ENCODE peak calls at places on chromosomes 7 and 10, in nine cellular contexts. One of them, this sample, is unnamed.

GRCh38 chr7:81736088-81736487 is 33.8 kb downstream of the HGF start:
- DNase-seq in mammary epithelial cell: peak
- DNase-seq in hepatocyte: no peak
- DNase-seq in A549: peak
- DNase-seq in ovary: no peak
- DNase-seq in Panc1: no peak
- DNase-seq in suprapubic skin: no peak
- DNase-seq in cardiac muscle cell: no peak
- DNase-seq in HepG2: no peak
- DNase-seq in this sample: no peak

GRCh38 chr10:71079761-71080380 is 132.5 kb upstream of the UNC5B start:
- DNase-seq in Panc1: no peak
- DNase-seq in mammary epithelial cell: no peak
- DNase-seq in A549: no peak
- DNase-seq in suprapubic skin: peak
- DNase-seq in cardiac muscle cell: no peak
- DNase-seq in hepatocyte: no peak
- DNase-seq in ovary: no peak
- DNase-seq in HepG2: no peak
- DNase-seq in this sample: peak

GRCh38 chr10:88115968-88116367 is 252.5 kb downstream of the PTEN start:
- DNase-seq in ovary: no peak
- DNase-seq in cardiac muscle cell: no peak
- DNase-seq in HepG2: no peak
- DNase-seq in mammary epithelial cell: peak
- DNase-seq in Panc1: no peak
- DNase-seq in A549: no peak
- DNase-seq in hepatocyte: no peak
- DNase-seq in suprapubic skin: no peak
- DNase-seq in this sample: no peak

GRCh38 chr7:34396437-34397064 is 261.5 kb upstream of the NPSR1 start:
- DNase-seq in mammary epithelial cell: no peak
- DNase-seq in Panc1: no peak
- DNase-seq in cardiac muscle cell: no peak
- DNase-seq in hepatocyte: no peak
- DNase-seq in ovary: no peak
- DNase-seq in HepG2: no peak
- DNase-seq in suprapubic skin: no peak
- DNase-seq in A549: no peak
- DNase-seq in this sample: no peak

GRCh38 chr7:130363156-130363847 is 17.0 kb upstream of the CPA1 start:
- DNase-seq in hepatocyte: peak
- DNase-seq in Panc1: peak
- DNase-seq in HepG2: peak
- DNase-seq in mammary epithelial cell: peak
- DNase-seq in ovary: no peak
- DNase-seq in suprapubic skin: peak
- DNase-seq in cardiac muscle cell: peak
- DNase-seq in A549: peak
- DNase-seq in this sample: no peak

GRCh38 chr10:3215336-3215860 is 42.8 kb upstream of the PITRM1 start:
- DNase-seq in mammary epithelial cell: no peak
- DNase-seq in HepG2: no peak
- DNase-seq in Panc1: no peak
- DNase-seq in hepatocyte: no peak
- DNase-seq in suprapubic skin: peak
- DNase-seq in A549: no peak
- DNase-seq in ovary: no peak
- DNase-seq in cardiac muscle cell: no peak
- DNase-seq in this sample: no peak

GRCh38 chr7:151015967-151016366 is 8.3 kb downstream of the ATG9B start:
- DNase-seq in HepG2: no peak
- DNase-seq in cardiac muscle cell: no peak
- DNase-seq in suprapubic skin: no peak
- DNase-seq in mammary epithelial cell: no peak
- DNase-seq in ovary: no peak
- DNase-seq in A549: no peak
- DNase-seq in Panc1: no peak
- DNase-seq in hepatocyte: no peak
- DNase-seq in this sample: no peak

GRCh38 chr7:11430112-11430511 is 401.9 kb downstream of the THSD7A start:
- DNase-seq in HepG2: no peak
- DNase-seq in hepatocyte: no peak
- DNase-seq in A549: no peak
- DNase-seq in cardiac muscle cell: no peak
- DNase-seq in ovary: no peak
- DNase-seq in mammary epithelial cell: no peak
- DNase-seq in suprapubic skin: no peak
- DNase-seq in Panc1: no peak
- DNase-seq in this sample: no peak

GRCh38 chr7:33807779-33808482 is 97.4 kb upstream of the BMPER start:
- DNase-seq in Panc1: no peak
- DNase-seq in mammary epithelial cell: peak
- DNase-seq in hepatocyte: peak
- DNase-seq in ovary: peak
- DNase-seq in cardiac muscle cell: peak
- DNase-seq in A549: peak
- DNase-seq in suprapubic skin: no peak
- DNase-seq in HepG2: peak
- DNase-seq in this sample: no peak

GRCh38 chr7:77352688-77353406 is 63.3 kb downstream of the GSAP start:
- DNase-seq in suprapubic skin: no peak
- DNase-seq in cardiac muscle cell: no peak
- DNase-seq in mammary epithelial cell: peak
- DNase-seq in ovary: no peak
- DNase-seq in hepatocyte: no peak
- DNase-seq in A549: no peak
- DNase-seq in Panc1: no peak
- DNase-seq in HepG2: no peak
- DNase-seq in this sample: no peak

GRCh38 chr7:115632636-115633035 is 397.9 kb downstream of the TFEC start:
- DNase-seq in ovary: no peak
- DNase-seq in suprapubic skin: no peak
- DNase-seq in mammary epithelial cell: no peak
- DNase-seq in hepatocyte: peak
- DNase-seq in Panc1: no peak
- DNase-seq in HepG2: no peak
- DNase-seq in cardiac muscle cell: no peak
- DNase-seq in A549: no peak
- DNase-seq in this sample: no peak

GRCh38 chr7:123802249-123802648 is 42.7 kb upstream of the HYAL4 start:
- DNase-seq in hepatocyte: no peak
- DNase-seq in mammary epithelial cell: no peak
- DNase-seq in A549: no peak
- DNase-seq in suprapubic skin: no peak
- DNase-seq in HepG2: no peak
- DNase-seq in Panc1: no peak
- DNase-seq in cardiac muscle cell: no peak
- DNase-seq in ovary: no peak
- DNase-seq in this sample: no peak

GRCh38 chr7:123797673-123798526 is 47.1 kb upstream of the HYAL4 start:
- DNase-seq in ovary: no peak
- DNase-seq in Panc1: peak
- DNase-seq in suprapubic skin: no peak
- DNase-seq in mammary epithelial cell: peak
- DNase-seq in HepG2: peak
- DNase-seq in A549: peak
- DNase-seq in cardiac muscle cell: peak
- DNase-seq in hepatocyte: peak
- DNase-seq in this sample: no peak

GRCh38 chr7:123795917-123796316 is 47.1 kb upstream of the WASL start:
- DNase-seq in cardiac muscle cell: no peak
- DNase-seq in suprapubic skin: no peak
- DNase-seq in Panc1: no peak
- DNase-seq in A549: no peak
- DNase-seq in mammary epithelial cell: no peak
- DNase-seq in ovary: no peak
- DNase-seq in hepatocyte: peak
- DNase-seq in HepG2: peak
- DNase-seq in this sample: no peak

GRCh38 chr7:123796568-123796967 is 47.8 kb upstream of the WASL start:
- DNase-seq in mammary epithelial cell: no peak
- DNase-seq in hepatocyte: no peak
- DNase-seq in HepG2: no peak
- DNase-seq in suprapubic skin: no peak
- DNase-seq in ovary: no peak
- DNase-seq in A549: no peak
- DNase-seq in cardiac muscle cell: no peak
- DNase-seq in Panc1: no peak
- DNase-seq in this sample: no peak

GRCh38 chr7:123798527-123799188 is 46.3 kb upstream of the HYAL4 start:
- DNase-seq in ovary: no peak
- DNase-seq in suprapubic skin: no peak
- DNase-seq in mammary epithelial cell: no peak
- DNase-seq in cardiac muscle cell: no peak
- DNase-seq in HepG2: no peak
- DNase-seq in hepatocyte: peak
- DNase-seq in A549: no peak
- DNase-seq in Panc1: no peak
- DNase-seq in this sample: no peak
- H3K4me3 ChIP-seq in ovary: no peak
- H3K4me3 ChIP-seq in suprapubic skin: no peak
- H3K4me3 ChIP-seq in mammary epithelial cell: peak
- H3K4me3 ChIP-seq in cardiac muscle cell: no peak
- H3K4me3 ChIP-seq in HepG2: no peak
- H3K4me3 ChIP-seq in hepatocyte: no peak
- H3K4me3 ChIP-seq in A549: no peak
- H3K4me3 ChIP-seq in Panc1: no peak
- H3K4me3 ChIP-seq in this sample: no peak

DNA sequence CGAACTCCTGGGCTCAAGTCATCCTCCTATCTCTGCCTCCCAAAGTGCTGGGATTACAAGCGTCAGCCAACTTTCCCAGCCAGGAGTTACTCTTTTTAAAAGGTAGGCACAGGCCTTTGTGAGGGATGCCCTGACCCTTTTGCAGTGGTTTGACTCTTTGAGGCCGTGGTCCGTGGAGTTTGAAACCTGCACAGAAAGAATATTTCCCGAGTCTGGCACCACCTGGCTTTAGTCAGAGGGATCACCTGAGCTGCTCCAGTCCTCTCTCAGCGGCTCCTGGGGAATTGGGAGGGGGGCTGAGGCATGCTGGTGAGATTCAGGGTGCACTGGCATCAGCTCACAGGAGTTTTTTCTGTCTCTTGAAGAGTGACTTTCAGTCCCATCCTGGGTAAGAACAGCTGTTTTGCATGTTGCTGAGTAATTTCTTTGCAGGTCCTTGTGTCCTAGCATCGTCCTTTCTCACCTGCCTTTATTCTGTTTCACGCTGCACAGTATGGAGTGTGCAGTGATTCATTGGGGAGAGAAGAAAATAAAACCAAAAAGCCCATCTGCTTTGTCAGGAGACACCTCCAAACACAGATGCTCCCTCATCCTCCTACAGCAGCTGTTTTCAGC is 284.5 kb downstream of the CAMK1D start:
- DNase-seq in ovary: no peak
- DNase-seq in hepatocyte: no peak
- DNase-seq in mammary epithelial cell: no peak
- DNase-seq in HepG2: no peak
- DNase-seq in suprapubic skin: no peak
- DNase-seq in cardiac muscle cell: no peak
- DNase-seq in A549: no peak
- DNase-seq in Panc1: no peak
- DNase-seq in this sample: no peak
- TF ChIP-seq CTCF in ovary: no peak
- TF ChIP-seq CTCF in hepatocyte: no peak
- TF ChIP-seq CTCF in mammary epithelial cell: no peak
- TF ChIP-seq CTCF in HepG2: no peak
- TF ChIP-seq CTCF in suprapubic skin: no peak
- TF ChIP-seq CTCF in cardiac muscle cell: no peak
- TF ChIP-seq CTCF in A549: no peak
- TF ChIP-seq CTCF in Panc1: no peak
- TF ChIP-seq CTCF in this sample: no peak

GRCh38 chr10:103451871-103452713 is at the start of gene CALHM2:
- DNase-seq in Panc1: no peak
- DNase-seq in suprapubic skin: peak
- DNase-seq in hepatocyte: peak
- DNase-seq in A549: peak
- DNase-seq in cardiac muscle cell: peak
- DNase-seq in ovary: peak
- DNase-seq in mammary epithelial cell: peak
- DNase-seq in HepG2: peak
- DNase-seq in this sample: peak
- H3K27ac ChIP-seq in Panc1: peak
- H3K27ac ChIP-seq in suprapubic skin: peak
- H3K27ac ChIP-seq in hepatocyte: peak
- H3K27ac ChIP-seq in A549: peak
- H3K27ac ChIP-seq in cardiac muscle cell: no peak
- H3K27ac ChIP-seq in ovary: peak
- H3K27ac ChIP-seq in mammary epithelial cell: no peak
- H3K27ac ChIP-seq in HepG2: no peak
- H3K27ac ChIP-seq in this sample: peak

GRCh38 chr7:106346678-106347217 is 62.0 kb upstream of the NAMPT start:
- DNase-seq in suprapubic skin: no peak
- DNase-seq in ovary: no peak
- DNase-seq in HepG2: no peak
- DNase-seq in mammary epithelial cell: peak
- DNase-seq in Panc1: peak
- DNase-seq in cardiac muscle cell: peak
- DNase-seq in hepatocyte: no peak
- DNase-seq in A549: peak
- DNase-seq in this sample: no peak

GRCh38 chr7:106344861-106345260 is 60.1 kb upstream of the NAMPT start:
- DNase-seq in suprapubic skin: no peak
- DNase-seq in ovary: no peak
- DNase-seq in cardiac muscle cell: peak
- DNase-seq in Panc1: no peak
- DNase-seq in A549: no peak
- DNase-seq in hepatocyte: no peak
- DNase-seq in mammary epithelial cell: no peak
- DNase-seq in HepG2: no peak
- DNase-seq in this sample: no peak

GRCh38 chr7:106345421-106346166 is 60.8 kb upstream of the NAMPT start:
- DNase-seq in suprapubic skin: no peak
- DNase-seq in ovary: no peak
- DNase-seq in hepatocyte: no peak
- DNase-seq in Panc1: no peak
- DNase-seq in HepG2: no peak
- DNase-seq in cardiac muscle cell: peak
- DNase-seq in mammary epithelial cell: no peak
- DNase-seq in A549: no peak
- DNase-seq in this sample: no peak

GRCh38 chr7:106347229-106347833 is 62.5 kb upstream of the NAMPT start:
- DNase-seq in ovary: no peak
- DNase-seq in suprapubic skin: no peak
- DNase-seq in cardiac muscle cell: no peak
- DNase-seq in HepG2: no peak
- DNase-seq in hepatocyte: no peak
- DNase-seq in A549: no peak
- DNase-seq in mammary epithelial cell: no peak
- DNase-seq in Panc1: no peak
- DNase-seq in this sample: no peak

DNA sequence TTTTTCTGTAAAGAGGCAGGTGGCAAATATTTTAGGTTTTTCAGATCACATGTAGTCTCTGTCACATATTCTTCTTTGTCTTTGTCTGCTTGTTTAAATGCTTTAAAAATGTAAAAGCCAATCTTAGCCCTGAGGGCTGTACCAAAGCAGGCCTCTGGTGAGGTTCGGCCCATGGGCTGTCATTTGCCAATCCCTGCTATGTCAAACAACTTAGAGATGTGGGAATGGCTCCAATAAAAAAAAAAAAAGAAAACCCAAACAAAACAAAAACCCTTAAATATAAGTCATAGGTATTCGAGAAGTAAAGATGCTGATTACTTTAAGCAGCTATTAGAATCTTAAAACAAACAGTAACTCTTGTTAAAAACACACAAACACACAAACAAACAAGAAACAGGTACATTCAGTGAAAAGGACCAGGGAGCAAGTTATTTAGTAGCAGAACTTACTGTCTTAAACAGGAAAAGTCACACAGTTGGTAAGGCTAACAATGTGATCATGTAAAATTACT is 61.4 kb upstream of the NAMPT start:
- DNase-seq in HepG2: no peak
- DNase-seq in suprapubic skin: no peak
- DNase-seq in hepatocyte: no peak
- DNase-seq in Panc1: no peak
- DNase-seq in A549: no peak
- DNase-seq in ovary: no peak
- DNase-seq in cardiac muscle cell: no peak
- DNase-seq in mammary epithelial cell: no peak
- DNase-seq in this sample: no peak
- H3K4me3 ChIP-seq in HepG2: no peak
- H3K4me3 ChIP-seq in suprapubic skin: no peak
- H3K4me3 ChIP-seq in hepatocyte: no peak
- H3K4me3 ChIP-seq in Panc1: no peak
- H3K4me3 ChIP-seq in A549: no peak
- H3K4me3 ChIP-seq in ovary: no peak
- H3K4me3 ChIP-seq in cardiac muscle cell: no peak
- H3K4me3 ChIP-seq in mammary epithelial cell: no peak
- H3K4me3 ChIP-seq in this sample: no peak